ENCODE peak calls at places on chromosome 15, in seven cellular contexts. G, E, O, F, V, K and L are unnamed samples.

GRCh38 chr15:69602095-69602494 is 149.5 kb downstream of the RPLP1 start:
- DNase-seq in G (no peak), K (no peak), V (no peak), O (no peak), F (no peak), E (no peak), L (no peak)

GRCh38 chr15:85615930-85616329 is 178.8 kb downstream of the KLHL25 start:
- DNase-seq in G (peak), F (peak), K (no peak), O (peak), V (no peak), E (peak), L (no peak)

GRCh38 chr15:76866716-76867321 is 38.3 kb downstream of the SCAPER start:
- DNase-seq in V (no peak), F (peak), G (peak), O (peak), E (peak), K (no peak), L (no peak)

GRCh38 chr15:44715142-44715796 is 4.0 kb downstream of the B2M start:
- DNase-seq in O (no peak), V (no peak), F (no peak), K (no peak), E (no peak), G (no peak), L (no peak)

GRCh38 chr15:77630956-77631789 is 1.5 kb downstream of the LINGO1 start:
- DNase-seq in V (no peak), O (no peak), F (no peak), E (no peak), K (no peak), G (peak), L (no peak)

GRCh38 chr15:101013769-101014223 is 94.6 kb downstream of the LRRK1 start:
- DNase-seq in K (no peak), F (no peak), V (no peak), G (no peak), E (no peak), O (no peak), L (no peak)

GRCh38 chr15:39084683-39085530 is 496.0 kb upstream of the THBS1 start:
- DNase-seq in F (no peak), E (no peak), K (no peak), O (peak), V (no peak), G (no peak), L (no peak)

GRCh38 chr15:80317389-80318169 is 65.6 kb upstream of the CTXND1 start:
- DNase-seq in K (no peak), E (no peak), V (no peak), F (peak), O (peak), G (no peak), L (no peak)

GRCh38 chr15:31313223-31313622 is 13.4 kb upstream of the KLF13 start:
- DNase-seq in K (no peak), G (no peak), E (no peak), F (no peak), V (no peak), O (no peak), L (no peak)

GRCh38 chr15:90099072-90099867 is 3.0 kb downstream of the IDH2 start:
- DNase-seq in F (no peak), K (no peak), V (no peak), O (no peak), G (no peak), E (no peak), L (no peak)

GRCh38 chr15:71237456-71238188 is 122.4 kb downstream of the THSD4 start:
- DNase-seq in V (no peak), O (peak), F (peak), E (peak), G (peak), K (no peak), L (no peak)

GRCh38 chr15:45113380-45113990 is 487 bp downstream of the DUOX2 start:
- DNase-seq in E (no peak), F (no peak), G (no peak), V (no peak), O (no peak), K (no peak), L (no peak)

GRCh38 chr15:34084086-34084485 is 17.6 kb downstream of the EMC7 start:
- DNase-seq in K (no peak), G (no peak), V (no peak), O (no peak), E (no peak), F (no peak), L (no peak)

GRCh38 chr15:64045774-64046346 is 425 bp downstream of the DAPK2 start:
- DNase-seq in G (no peak), K (no peak), V (no peak), O (no peak), E (no peak), F (no peak), L (no peak)

GRCh38 chr15:80246425-80246894 is 5.6 kb downstream of the CTXND1 start:
- DNase-seq in O (peak), F (no peak), V (no peak), E (no peak), K (no peak), G (no peak), L (no peak)

GRCh38 chr15:69855601-69856000 is 242.1 kb downstream of the TLE3 start:
- DNase-seq in G (no peak), E (no peak), V (no peak), K (no peak), F (no peak), O (no peak), L (no peak)

DNA sequence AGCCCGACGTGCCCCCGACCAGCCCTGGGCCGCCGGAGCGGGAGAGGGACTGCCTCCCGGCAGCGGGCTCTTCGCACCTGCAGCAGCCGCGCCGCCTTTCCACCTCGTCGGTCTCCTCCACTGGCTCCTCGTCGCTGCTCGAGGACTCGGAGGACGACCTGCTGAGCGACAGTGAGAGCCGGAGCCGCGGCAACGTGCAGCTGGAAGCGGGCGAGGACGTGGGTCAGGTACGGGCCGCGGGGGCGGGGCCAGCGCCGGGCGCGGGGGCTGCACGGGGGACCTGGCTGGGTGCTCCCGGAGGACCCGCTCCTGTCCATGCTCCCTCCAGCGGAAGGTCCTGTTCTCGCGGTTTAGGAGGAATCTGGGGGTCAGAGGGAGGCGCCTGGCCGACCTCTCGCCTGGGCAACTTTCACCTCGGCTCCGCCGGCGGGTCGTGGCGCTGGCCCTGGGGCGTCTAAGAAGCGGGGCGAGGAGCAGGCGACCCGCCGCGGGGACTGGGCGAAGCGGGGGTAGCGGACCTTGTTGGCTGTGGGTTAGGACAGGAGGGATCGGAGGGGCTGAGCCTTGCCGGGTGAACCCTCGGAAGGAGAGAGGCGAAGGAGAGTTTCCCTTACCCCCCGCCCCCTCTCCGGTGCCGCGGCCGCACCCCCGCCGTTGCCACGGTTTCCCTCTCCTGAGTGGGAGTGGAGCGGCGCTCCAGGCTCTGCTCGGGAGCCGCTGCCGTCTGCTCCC is 682 bp downstream of the ITPKA start:
- DNase-seq in F (peak), O (peak), E (no peak), V (no peak), G (no peak), K (no peak), L (no peak)
- TF ChIP-seq EZH2 in F (no peak), O (no peak), E (no peak), V (no peak), G (peak), K (no peak), L (no peak)

GRCh38 chr15:88794001-88794400 is 9.2 kb upstream of the ACAN start:
- DNase-seq in E (no peak), K (no peak), G (no peak), O (no peak), F (no peak), V (no peak), L (no peak)
- H3K9ac ChIP-seq in E (no peak), K (no peak), G (no peak), O (no peak), F (no peak), V (no peak), L (no peak)

GRCh38 chr15:75456710-75457109 is 5.2 kb upstream of the SIN3A start:
- DNase-seq in O (no peak), V (no peak), K (no peak), E (no peak), F (no peak), G (no peak), L (no peak)

GRCh38 chr15:75454471-75455418 is 3.3 kb upstream of the SIN3A start:
- DNase-seq in G (peak), E (peak), V (no peak), K (no peak), F (peak), O (no peak), L (no peak)

GRCh38 chr15:75455424-75455981 is 4.0 kb upstream of the SIN3A start:
- DNase-seq in O (peak), G (peak), V (peak), F (peak), K (no peak), E (peak), L (no peak)

GRCh38 chr15:75453703-75454470 is 2.4 kb upstream of the SIN3A start:
- DNase-seq in G (peak), F (peak), V (peak), O (peak), E (peak), K (peak), L (peak)

DNA sequence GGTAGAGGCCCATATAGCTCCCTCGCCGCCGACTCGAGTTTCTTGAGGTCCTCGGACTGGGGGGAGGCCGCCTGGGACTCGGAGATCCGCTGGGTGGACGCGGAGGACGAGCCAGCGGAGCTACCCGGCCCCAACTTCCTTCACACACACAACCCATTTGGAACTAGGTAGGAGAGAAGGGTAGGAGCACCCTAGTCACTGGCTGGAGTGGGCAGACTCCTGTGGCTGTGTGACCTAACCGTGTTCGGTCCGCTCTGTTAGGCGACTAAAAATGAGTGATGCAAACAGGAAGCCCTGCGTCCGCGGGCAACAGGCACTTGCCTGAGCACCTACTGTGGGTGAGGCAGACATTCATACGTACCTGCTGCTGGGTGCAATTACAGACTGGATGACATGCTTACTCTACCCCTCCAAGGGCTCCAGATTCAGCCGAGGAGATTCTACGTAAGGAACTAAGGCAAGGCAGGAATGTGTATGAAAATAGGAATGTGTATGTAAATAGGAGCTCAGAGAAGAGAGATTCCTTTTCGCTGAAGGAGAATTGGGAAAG is 4.6 kb upstream of the SIN3A start:
- DNase-seq in F (peak), O (peak), V (peak), E (peak), G (peak), K (no peak), L (no peak)
- TF ChIP-seq POLR2AphosphoS5 in F (no peak), O (peak), V (peak), E (no peak), G (no peak), K (peak), L (peak)

GRCh38 chr15:74136584-74137543 is 6.5 kb downstream of the ISLR2 start:
- DNase-seq in K (no peak), V (no peak), O (no peak), F (no peak), G (no peak), E (no peak), L (no peak)

GRCh38 chr15:74134387-74135027 is 4.1 kb downstream of the ISLR2 start:
- DNase-seq in E (no peak), F (no peak), K (no peak), V (no peak), O (no peak), G (peak), L (no peak)

GRCh38 chr15:74133703-74134386 is 3.5 kb downstream of the ISLR2 start:
- DNase-seq in E (no peak), O (no peak), V (no peak), K (no peak), F (no peak), G (no peak), L (no peak)

GRCh38 chr15:74133071-74133702 is 2.8 kb downstream of the ISLR2 start:
- DNase-seq in V (no peak), F (no peak), K (no peak), G (no peak), E (no peak), O (no peak), L (no peak)

GRCh38 chr15:74135041-74135565 is 4.7 kb downstream of the ISLR2 start:
- DNase-seq in E (no peak), F (no peak), V (no peak), O (no peak), G (no peak), K (no peak), L (no peak)
- TF ChIP-seq EZH2 in E (no peak), F (no peak), V (no peak), O (no peak), G (no peak), K (no peak), L (no peak)

DNA sequence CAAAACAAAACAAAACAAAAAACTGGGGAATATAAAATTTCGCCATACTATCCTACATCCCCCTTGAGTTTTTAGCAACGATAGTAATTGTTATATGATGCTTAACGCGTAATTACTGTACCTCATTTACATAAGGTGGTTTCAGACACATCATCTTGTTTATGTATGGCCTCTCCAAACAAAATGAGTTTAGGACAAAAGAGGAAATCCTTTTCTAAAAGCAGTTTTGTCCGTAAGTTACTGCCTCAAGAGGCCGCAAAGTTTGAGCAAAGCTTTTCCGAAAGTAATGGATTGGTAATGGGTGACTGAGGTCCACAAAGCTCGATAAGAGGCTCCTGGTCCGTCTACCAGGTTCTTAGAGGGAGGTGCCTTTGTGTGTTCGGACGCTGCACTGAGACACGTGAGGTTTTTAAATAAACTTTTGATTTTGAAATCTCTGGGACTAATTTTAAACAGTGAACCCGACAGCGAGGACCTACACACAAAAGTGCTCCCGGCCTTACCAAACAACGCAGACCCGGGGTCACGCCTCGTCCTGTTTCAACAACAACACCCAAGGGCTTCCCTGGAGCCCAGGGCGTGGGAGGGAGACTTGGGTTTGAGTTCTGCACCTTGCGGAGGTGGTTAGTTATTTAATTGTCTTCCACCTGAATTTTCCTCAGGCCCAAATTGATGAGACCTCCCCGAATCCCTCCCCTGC is 505 bp upstream of the C15orf61 start:
- DNase-seq in G (no peak), K (no peak), O (no peak), E (no peak), F (no peak), V (no peak), L (no peak)
- H3K9ac ChIP-seq in G (peak), K (peak), O (peak), E (peak), F (peak), V (peak), L (no peak)

DNA sequence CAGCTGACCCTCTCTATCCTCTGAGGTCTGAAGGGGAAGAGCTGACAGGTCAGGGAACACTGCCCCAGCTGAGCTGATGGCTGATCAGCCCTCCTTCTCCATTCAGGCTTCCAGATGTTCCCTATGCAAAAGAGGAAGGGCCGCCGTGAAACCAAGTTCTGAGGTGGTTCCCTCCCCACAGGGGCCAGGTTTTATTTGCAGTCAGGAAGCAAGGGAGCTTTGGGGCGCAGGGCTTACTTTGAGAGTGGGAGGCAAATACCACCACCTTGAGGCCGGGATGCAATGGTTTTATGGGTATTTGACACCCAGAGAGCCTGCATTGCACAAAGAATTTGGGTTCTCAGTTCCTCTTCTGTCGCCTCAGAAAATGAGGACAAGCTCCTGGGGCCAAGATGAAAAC is 186.9 kb downstream of the ARRDC4 start:
- DNase-seq in G (no peak), K (no peak), E (no peak), V (no peak), F (peak), O (no peak), L (no peak)
- TF ChIP-seq POLR2AphosphoS5 in G (no peak), K (no peak), E (no peak), V (no peak), F (no peak), O (no peak), L (no peak)

DNA sequence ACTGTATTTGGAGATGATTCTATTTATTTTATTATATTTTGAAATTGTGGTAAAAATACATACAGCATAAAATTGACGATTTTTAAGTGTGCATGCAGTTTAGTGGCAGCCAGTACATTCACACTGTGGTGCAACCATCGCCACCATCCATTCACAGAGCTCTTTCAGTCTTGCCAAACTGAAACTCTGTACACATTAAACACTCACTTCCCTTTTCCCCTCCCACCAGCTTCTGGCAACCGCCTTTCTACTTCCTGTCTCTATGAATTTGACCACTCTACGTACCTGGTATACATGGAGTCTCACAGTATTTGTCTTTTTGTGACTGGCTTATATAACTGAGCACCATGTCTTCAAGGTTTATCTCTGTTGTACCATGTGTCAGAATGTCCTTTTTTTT is 303.3 kb upstream of the ATP10A start:
- DNase-seq in F (no peak), K (no peak), V (no peak), G (no peak), O (no peak), E (no peak), L (no peak)
- TF ChIP-seq EZH2 in F (no peak), K (no peak), V (no peak), G (no peak), O (no peak), E (no peak), L (no peak)

DNA sequence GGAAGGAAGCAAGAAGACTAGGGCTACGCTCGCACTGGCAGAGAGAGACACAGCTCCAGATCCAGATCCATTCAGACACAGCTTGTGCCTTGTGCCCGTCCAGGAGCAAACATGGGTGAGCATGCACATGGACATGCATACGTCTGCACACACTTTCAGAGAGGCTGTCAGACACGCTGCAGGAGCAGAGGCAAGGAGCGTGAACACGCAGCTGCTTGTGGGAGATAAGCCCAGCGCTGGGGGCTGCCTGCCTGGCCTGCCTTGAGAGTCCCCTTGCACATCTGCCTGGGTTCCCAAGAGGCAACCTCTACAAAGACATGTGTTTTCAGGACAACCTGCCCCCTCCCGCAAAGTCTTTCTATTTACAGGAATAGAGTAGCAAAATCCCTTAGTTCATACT is 13.6 kb upstream of the BAHD1 start:
- DNase-seq in K (no peak), V (no peak), O (no peak), F (peak), G (no peak), E (no peak), L (no peak)
- H3K9ac ChIP-seq in K (no peak), V (no peak), O (no peak), F (peak), G (no peak), E (no peak), L (no peak)